ENCODE peak calls at places on chromosomes 16 and 17, in five cellular contexts. G, U, T, M and Y are unnamed samples.
A peak's percentile ranks its signal among the peaks of the same experiment; 100 is the strongest.

GRCh38 chr16:73311857-73312723 is 264.2 kb upstream of the ZFHX3 start:
- DNase-seq in G (no peak), U (no peak), T (no peak), M (no peak), Y (no peak)

GRCh38 chr17:58205936-58206335 is 13.1 kb downstream of the MKS1 start:
- DNase-seq in G (no peak), U (no peak), T (no peak), M (no peak), Y (no peak)

GRCh38 chr16:46673320-46674013 is 15.5 kb downstream of the VPS35 start:
- DNase-seq in G (peak; percentile 27), U (peak; percentile 79), T (peak; percentile 58), M (peak; percentile 61), Y (peak; percentile 82)

GRCh38 chr17:30556374-30557332 is 79.4 kb downstream of the GOSR1 start:
- DNase-seq in G (no peak), U (no peak), T (peak; percentile 41), M (no peak), Y (no peak)

GRCh38 chr16:12159672-12160071 is 183.1 kb downstream of the SNX29 start:
- DNase-seq in G (no peak), U (no peak), T (no peak), M (no peak), Y (no peak)

GRCh38 chr16:83851473-83851872 is 43.7 kb downstream of the HSBP1 start:
- DNase-seq in G (no peak), U (no peak), T (no peak), M (no peak), Y (no peak)

GRCh38 chr16:19488213-19488640 is 33.7 kb downstream of the GDE1 start:
- DNase-seq in G (no peak), U (no peak), T (peak; percentile 66), M (peak; percentile 57), Y (no peak)

GRCh38 chr17:63634816-63635215 is 12.6 kb downstream of the MAP3K3 start:
- DNase-seq in G (no peak), U (no peak), T (no peak), M (no peak), Y (no peak)

GRCh38 chr16:27149986-27150385 is 53.3 kb upstream of the KDM8 start:
- DNase-seq in G (peak; percentile 13), U (no peak), T (no peak), M (no peak), Y (no peak)

GRCh38 chr17:6501359-6501758 is 55.0 kb downstream of the PITPNM3 start:
- DNase-seq in G (no peak), U (no peak), T (no peak), M (no peak), Y (no peak)

GRCh38 chr16:20430948-20431347 is 20.4 kb upstream of the ACSM2A start:
- DNase-seq in G (no peak), U (no peak), T (no peak), M (no peak), Y (no peak)

GRCh38 chr17:7216242-7217112 is 3.2 kb downstream of the DLG4 start:
- DNase-seq in G (no peak), U (no peak), T (no peak), M (no peak), Y (no peak)

GRCh38 chr17:1601571-1601970 is 27.1 kb downstream of the SLC43A2 start:
- DNase-seq in G (no peak), U (no peak), T (no peak), M (no peak), Y (no peak)

GRCh38 chr16:47886631-47887415 is 269.0 kb downstream of the ABCC12 start:
- DNase-seq in G (no peak), U (no peak), T (no peak), M (no peak), Y (peak; percentile 33)

GRCh38 chr17:4708436-4708835 is 2.0 kb upstream of the ARRB2 start:
- DNase-seq in G (no peak), U (peak; percentile 72), T (peak; percentile 64), M (no peak), Y (no peak)

GRCh38 chr16:55330726-55331647 is 7.0 kb downstream of the IRX6 start:
- DNase-seq in G (no peak), U (no peak), T (no peak), M (no peak), Y (no peak)

GRCh38 chr16:55701442-55702319 is 45.9 kb downstream of the SLC6A2 start:
- DNase-seq in G (no peak), U (peak; percentile 73), T (peak; percentile 73), M (peak; percentile 35), Y (peak; percentile 67)

GRCh38 chr17:57980522-57980921 is 7.5 kb downstream of the VEZF1 start:
- DNase-seq in G (no peak), U (no peak), T (no peak), M (no peak), Y (no peak)

GRCh38 chr16:87621550-87621829 is 19.2 kb downstream of the JPH3 start:
- DNase-seq in G (no peak), U (no peak), T (no peak), M (no peak), Y (no peak)

GRCh38 chr17:57554826-57555635 is 190.1 kb downstream of the CCDC182 start:
- DNase-seq in G (no peak), U (no peak), T (no peak), M (no peak), Y (no peak)

GRCh38 chr17:6427284-6427781 is 7.6 kb downstream of the AIPL1 start:
- DNase-seq in G (peak; percentile 23), U (no peak), T (no peak), M (no peak), Y (no peak)

GRCh38 chr17:76386966-76387765 is 2.8 kb downstream of the SPHK1 start:
- DNase-seq in G (no peak), U (no peak), T (no peak), M (no peak), Y (no peak)

GRCh38 chr17:44496815-44497214 is 6.4 kb downstream of the GPATCH8 start:
- DNase-seq in G (no peak), U (no peak), T (no peak), M (no peak), Y (no peak)

GRCh38 chr17:77456951-77457548 is 316.3 kb downstream of the SEC14L1 start:
- DNase-seq in G (no peak), U (no peak), T (no peak), M (no peak), Y (no peak)

GRCh38 chr17:28663723-28664122 is 1.7 kb downstream of the SUPT6H start:
- DNase-seq in G (no peak), U (no peak), T (no peak), M (no peak), Y (no peak)

GRCh38 chr17:45299311-45299710 is 17.5 kb downstream of the MAP3K14 start:
- DNase-seq in G (no peak), U (no peak), T (no peak), M (no peak), Y (no peak)

GRCh38 chr17:40607641-40608040 is 40.0 kb downstream of the SMARCE1 start:
- DNase-seq in G (no peak), U (no peak), T (no peak), M (no peak), Y (no peak)

DNA sequence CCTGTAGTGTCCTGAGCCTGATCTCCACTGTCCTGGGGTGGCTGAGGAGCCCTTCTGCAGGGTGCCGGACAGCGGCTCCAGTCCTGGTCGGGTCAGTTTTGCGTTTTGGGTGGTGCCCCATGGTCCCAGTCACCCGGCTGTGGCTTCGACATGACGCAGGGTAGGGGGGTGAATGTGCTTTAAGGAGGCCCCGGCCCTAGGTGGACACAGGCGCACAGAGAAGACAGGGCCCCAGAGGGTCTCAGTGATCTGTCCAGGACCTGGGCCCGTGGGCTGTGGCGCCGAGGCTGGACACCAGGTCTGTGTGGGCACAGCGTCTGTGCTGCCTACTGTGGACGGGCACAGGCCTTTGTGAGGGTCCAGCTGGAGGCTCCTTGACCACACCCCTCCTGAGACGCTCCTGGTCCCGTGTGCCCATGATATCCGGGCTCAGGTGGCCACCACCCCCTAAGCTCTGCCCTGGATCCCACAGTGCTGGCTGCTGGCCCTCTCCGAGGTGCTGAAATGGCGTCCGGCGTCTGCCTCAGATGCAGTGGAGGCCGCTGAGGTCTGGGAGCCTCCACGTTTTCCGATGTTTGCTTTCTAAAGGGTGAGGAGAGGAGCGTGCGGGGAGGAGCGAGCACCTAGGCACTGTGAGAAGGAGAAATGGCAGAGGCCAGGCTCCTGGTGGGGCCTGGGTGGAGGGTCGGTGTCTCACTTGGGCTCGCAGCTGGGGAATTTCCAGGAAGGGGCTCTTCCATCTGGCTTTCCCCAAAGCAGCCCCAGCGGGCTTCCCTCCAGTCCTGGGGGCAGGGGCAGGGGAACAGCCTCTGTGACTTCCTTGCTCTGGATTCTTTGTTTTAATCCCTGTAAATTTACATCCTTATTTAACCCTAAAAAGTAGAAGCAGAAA is 56.1 kb upstream of the ACSF3 start:
- DNase-seq in G (no peak), U (no peak), T (peak; percentile 87), M (peak; percentile 52), Y (peak; percentile 58)
- TF ChIP-seq SUZ12 in G (no peak), U (no peak), T (no peak), M (no peak), Y (no peak)

DNA sequence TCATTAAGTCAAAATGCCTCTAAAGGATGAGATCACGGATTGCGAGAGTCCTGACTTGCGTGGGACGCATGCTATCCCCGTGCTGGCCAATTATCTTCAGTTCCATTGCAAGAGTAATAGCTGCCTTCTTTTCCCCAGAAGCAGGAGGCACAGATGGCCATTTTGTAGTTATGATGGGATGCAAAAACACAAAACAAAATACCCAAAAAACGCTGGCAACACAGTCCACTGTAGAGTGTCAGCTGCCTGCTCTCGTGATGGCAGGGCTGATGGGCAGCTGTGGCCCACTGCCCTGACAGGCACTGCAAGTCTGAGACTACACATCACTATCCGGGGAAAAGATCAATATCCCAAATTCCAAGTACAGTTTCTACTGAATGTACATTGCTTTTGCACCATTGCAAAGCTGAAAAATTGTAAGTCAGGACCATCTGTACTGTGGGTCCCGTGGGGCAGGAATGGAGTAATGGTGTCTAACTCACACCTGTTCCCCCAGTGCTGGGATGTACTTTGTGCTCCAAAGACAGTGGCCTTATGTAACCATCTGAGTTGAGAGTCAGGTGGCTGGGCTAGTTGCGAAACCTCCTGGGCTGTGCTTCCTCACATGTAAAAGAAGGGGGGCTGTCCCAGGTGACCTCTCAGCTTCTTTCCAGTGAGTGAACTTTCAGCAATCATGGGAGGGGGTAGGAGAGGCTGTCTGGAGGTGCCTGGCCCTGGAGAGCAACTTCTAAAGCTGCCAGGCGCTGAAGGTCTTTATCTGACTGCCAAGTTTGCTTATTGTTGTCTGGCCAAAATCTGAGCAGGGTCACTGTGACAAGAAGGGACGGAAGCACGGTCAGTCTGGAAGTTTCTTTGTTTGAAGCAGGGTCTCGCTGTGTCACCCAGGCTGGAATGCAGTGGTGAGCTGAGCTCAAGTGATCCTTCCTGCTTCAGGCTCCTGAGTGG is 4.7 kb downstream of the SLC47A1 start:
- DNase-seq in G (no peak), U (peak; percentile 93), T (no peak), M (no peak), Y (no peak)
- TF ChIP-seq SUZ12 in G (no peak), U (no peak), T (no peak), M (no peak), Y (no peak)

DNA sequence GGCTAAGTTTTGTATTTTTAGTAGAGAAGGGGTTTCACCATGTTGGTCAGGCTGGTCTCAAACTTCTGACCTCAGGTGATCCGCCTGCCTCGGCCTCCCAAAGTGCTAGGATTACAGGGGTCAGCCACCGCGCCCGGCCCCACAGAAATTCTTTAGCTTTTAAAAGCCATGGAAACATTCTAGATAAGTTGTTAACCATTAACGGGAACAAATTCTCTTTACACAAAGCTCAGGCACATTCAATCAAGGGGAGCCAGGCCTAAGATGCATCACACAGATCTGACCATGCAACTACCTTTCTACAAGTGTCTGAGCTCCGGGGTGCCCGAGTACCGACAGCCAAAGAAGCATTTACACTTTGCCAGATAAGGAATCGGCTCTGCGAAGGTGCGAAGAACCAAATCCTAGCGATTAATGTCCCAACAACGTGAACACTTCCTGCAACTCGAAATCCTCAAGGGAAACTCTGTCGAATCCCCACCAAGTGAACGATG is 1.0 kb downstream of the EMC8 start:
- DNase-seq in G (no peak), U (peak; percentile 77), T (no peak), M (no peak), Y (no peak)
- TF ChIP-seq SUZ12 in G (no peak), U (no peak), T (no peak), M (no peak), Y (no peak)

GRCh38 chr17:80498920-80499410 is 22.6 kb upstream of the NPTX1 start:
- DNase-seq in G (no peak), U (no peak), T (no peak), M (no peak), Y (no peak)
- TF ChIP-seq SUZ12 in G (no peak), U (no peak), T (no peak), M (no peak), Y (no peak)